ENCODE peak calls at places on chromosomes 13 and 19, in eight cellular contexts. R is foreskin fibroblast, P is GDM1, C is non-pigmented ciliary epithelial cell, N is T-helper 22 cell, J is AG09319, U is EL, X is Calu3. W is an unnamed sample.
A peak's percentile ranks its signal among the peaks of the same experiment; 100 is the strongest.

GRCh38 chr13:51534075-51534817 is 50.0 kb upstream of the WDFY2 start:
- DNase-seq in R (no peak), P (no peak), C (no peak), N (no peak), J (no peak), U (no peak), X (no peak), W (peak; percentile 67)

GRCh38 chr13:86585826-86586225 is 786.6 kb upstream of the SLITRK6 start:
- DNase-seq in R (peak; percentile 17), P (no peak), C (no peak), N (no peak), J (peak; percentile 59), U (no peak), X (no peak), W (no peak)

GRCh38 chr19:3572132-3572854 is 451 bp upstream of the HMG20B start:
- DNase-seq in R (peak; percentile 100), P (peak; percentile 100), C (peak; percentile 99), N (peak; percentile 99), J (peak; percentile 99), U (peak; percentile 100), X (peak; percentile 95), W (peak; percentile 98)

GRCh38 chr13:99501952-99502310 is 659 bp downstream of the TM9SF2 start:
- DNase-seq in R (no peak), P (no peak), C (no peak), N (no peak), J (no peak), U (peak; percentile 26), X (no peak), W (peak; percentile 13)

GRCh38 chr13:73268306-73268705 is 209.5 kb downstream of the KLF5 start:
- DNase-seq in R (peak; percentile 10), P (no peak), C (no peak), N (no peak), J (no peak), U (peak; percentile 71), X (no peak), W (no peak)

GRCh38 chr19:29840066-29840950 is 28.5 kb downstream of the CCNE1 start:
- DNase-seq in R (no peak), P (no peak), C (no peak), N (no peak), J (no peak), U (no peak), X (no peak), W (no peak)

GRCh38 chr19:28839455-28839854 is 373.5 kb downstream of the UQCRFS1 start:
- DNase-seq in R (no peak), P (no peak), C (no peak), N (no peak), J (no peak), U (no peak), X (no peak), W (no peak)

GRCh38 chr13:20137875-20138274 is 23.0 kb downstream of the GJA3 start:
- DNase-seq in R (no peak), P (no peak), C (no peak), N (no peak), J (no peak), U (no peak), X (no peak), W (no peak)

GRCh38 chr19:55526216-55527196 is 10.4 kb downstream of the SBK2 start:
- DNase-seq in R (peak; percentile 57), P (peak; percentile 60), C (no peak), N (no peak), J (peak; percentile 16), U (peak; percentile 74), X (peak; percentile 81), W (no peak)

GRCh38 chr13:23081246-23081645 is 99.5 kb upstream of the SGCG start:
- DNase-seq in R (peak; percentile 6), P (no peak), C (no peak), N (no peak), J (no peak), U (peak; percentile 21), X (no peak), W (no peak)

GRCh38 chr19:30335306-30335886 is 36.8 kb upstream of the ZNF536 start:
- DNase-seq in R (no peak), P (no peak), C (no peak), N (no peak), J (no peak), U (no peak), X (no peak), W (no peak)

GRCh38 chr19:14265285-14266036 is 59.5 kb upstream of the ADGRL1 start:
- DNase-seq in R (no peak), P (no peak), C (no peak), N (no peak), J (no peak), U (no peak), X (no peak), W (no peak)

GRCh38 chr19:33266971-33267484 is 35.3 kb downstream of the CEBPA start:
- DNase-seq in R (no peak), P (no peak), C (no peak), N (no peak), J (no peak), U (no peak), X (no peak), W (no peak)

GRCh38 chr13:48400820-48401219 is 12.1 kb downstream of the LPAR6 start:
- DNase-seq in R (peak; percentile 72), P (peak; percentile 7), C (peak; percentile 48), N (no peak), J (peak; percentile 59), U (peak; percentile 85), X (no peak), W (no peak)

GRCh38 chr19:8545743-8546142 is 31.5 kb downstream of the MYO1F start:
- DNase-seq in R (no peak), P (no peak), C (no peak), N (no peak), J (no peak), U (no peak), X (no peak), W (no peak)

GRCh38 chr19:11242864-11243797 is 3.7 kb downstream of the ANGPTL8 start:
- DNase-seq in R (peak; percentile 65), P (peak; percentile 47), C (peak; percentile 19), N (peak; percentile 62), J (peak; percentile 51), U (peak; percentile 86), X (peak; percentile 55), W (peak; percentile 81)

GRCh38 chr19:57465680-57466381 is 8.9 kb upstream of the VN1R1 start:
- DNase-seq in R (peak; percentile 10), P (peak; percentile 40), C (no peak), N (no peak), J (no peak), U (peak; percentile 59), X (peak; percentile 17), W (peak; percentile 6)

GRCh38 chr13:96824110-96824509 is 170.2 kb downstream of the OXGR1 start:
- DNase-seq in R (no peak), P (no peak), C (no peak), N (no peak), J (no peak), U (no peak), X (no peak), W (no peak)

GRCh38 chr13:113654591-113655357 is 3.2 kb downstream of the ATP4B start:
- DNase-seq in R (no peak), P (no peak), C (no peak), N (no peak), J (no peak), U (no peak), X (no peak), W (no peak)

GRCh38 chr13:45367358-45367757 is 26.4 kb upstream of the TPT1 start:
- DNase-seq in R (peak; percentile 91), P (peak; percentile 42), C (peak; percentile 80), N (peak; percentile 94), J (peak; percentile 60), U (peak; percentile 91), X (peak; percentile 88), W (peak; percentile 73)

GRCh38 chr19:44939668-44940067 is 2.4 kb upstream of the APOC4 start:
- DNase-seq in R (peak; percentile 47), P (no peak), C (no peak), N (no peak), J (no peak), U (no peak), X (no peak), W (no peak)

GRCh38 chr13:113558461-113558860 is 26.1 kb upstream of the TFDP1 start:
- DNase-seq in R (no peak), P (no peak), C (no peak), N (no peak), J (no peak), U (no peak), X (no peak), W (no peak)

GRCh38 chr13:60090579-60090978 is 73.1 kb downstream of the DIAPH3 start:
- DNase-seq in R (peak; percentile 16), P (no peak), C (no peak), N (no peak), J (peak; percentile 16), U (peak; percentile 16), X (no peak), W (no peak)

GRCh38 chr19:34994286-34994642 is 5.9 kb upstream of the GRAMD1A start:
- DNase-seq in R (no peak), P (no peak), C (no peak), N (no peak), J (no peak), U (no peak), X (no peak), W (peak; percentile 26)

GRCh38 chr19:54095136-54095858 is 5.3 kb downstream of the OSCAR start:
- DNase-seq in R (no peak), P (no peak), C (no peak), N (no peak), J (no peak), U (no peak), X (no peak), W (no peak)

GRCh38 chr19:49335071-49335783 is at the start of gene CD37:
- DNase-seq in R (no peak), P (peak; percentile 72), C (no peak), N (peak; percentile 34), J (no peak), U (no peak), X (no peak), W (peak; percentile 55)

GRCh38 chr13:99433543-99434075 is 67.7 kb upstream of the TM9SF2 start:
- DNase-seq in R (no peak), P (no peak), C (no peak), N (no peak), J (no peak), U (no peak), X (no peak), W (no peak)

GRCh38 chr19:55482128-55482961 is 2.6 kb upstream of the NAT14 start:
- DNase-seq in R (no peak), P (no peak), C (no peak), N (no peak), J (no peak), U (no peak), X (no peak), W (no peak)

GRCh38 chr13:71772376-71772775 is 94.6 kb downstream of the DACH1 start:
- DNase-seq in R (no peak), P (no peak), C (no peak), N (no peak), J (no peak), U (no peak), X (no peak), W (no peak)

GRCh38 chr19:33377586-33378475 is 4.3 kb downstream of the CEBPG start:
- DNase-seq in R (peak; percentile 50), P (no peak), C (no peak), N (no peak), J (no peak), U (no peak), X (no peak), W (no peak)

GRCh38 chr13:51475727-51476521 is 23.1 kb upstream of the INTS6 start:
- DNase-seq in R (peak; percentile 13), P (peak; percentile 19), C (no peak), N (no peak), J (no peak), U (peak; percentile 35), X (no peak), W (no peak)

GRCh38 chr19:39768811-39769210 is 9.8 kb upstream of the LEUTX start:
- DNase-seq in R (no peak), P (no peak), C (no peak), N (no peak), J (no peak), U (no peak), X (no peak), W (no peak)

GRCh38 chr19:15297416-15298224 is 34.7 kb downstream of the BRD4 start:
- DNase-seq in R (no peak), P (no peak), C (no peak), N (no peak), J (peak; percentile 54), U (peak; percentile 87), X (peak; percentile 12), W (no peak)

GRCh38 chr19:980133-980998 is 3.8 kb upstream of the WDR18 start:
- DNase-seq in R (peak; percentile 32), P (no peak), C (no peak), N (no peak), J (no peak), U (peak; percentile 34), X (peak; percentile 18), W (no peak)

W was measured in immature natural killer cell.